ENCODE peak calls at places on chromosomes 2 and 18, in six cellular contexts. One of them, this sample, is unnamed.

GRCh38 chr18:67278984-67279383 is 237.5 kb downstream of the DSEL start:
- DNase-seq in A549: no peak
- DNase-seq in AG04449: no peak
- DNase-seq in hepatocyte: no peak
- DNase-seq in HCT116: no peak
- DNase-seq in adipocyte: no peak
- DNase-seq in this sample: no peak

GRCh38 chr2:47198985-47199451 is 43.9 kb upstream of the STPG4 start:
- DNase-seq in AG04449: peak
- DNase-seq in adipocyte: peak
- DNase-seq in HCT116: no peak
- DNase-seq in hepatocyte: no peak
- DNase-seq in A549: no peak
- DNase-seq in this sample: peak

GRCh38 chr2:130744287-130745117 is 10.8 kb upstream of the AMER3 start:
- DNase-seq in A549: no peak
- DNase-seq in HCT116: no peak
- DNase-seq in hepatocyte: peak
- DNase-seq in adipocyte: no peak
- DNase-seq in AG04449: no peak
- DNase-seq in this sample: no peak

GRCh38 chr2:238170386-238171071 is 11.8 kb downstream of the ERFE start:
- DNase-seq in A549: no peak
- DNase-seq in adipocyte: no peak
- DNase-seq in hepatocyte: no peak
- DNase-seq in HCT116: no peak
- DNase-seq in AG04449: no peak
- DNase-seq in this sample: no peak

GRCh38 chr2:177265386-177265690 is 811 bp upstream of the NFE2L2 start:
- DNase-seq in hepatocyte: no peak
- DNase-seq in AG04449: no peak
- DNase-seq in adipocyte: peak
- DNase-seq in A549: no peak
- DNase-seq in HCT116: no peak
- DNase-seq in this sample: no peak

GRCh38 chr18:69127844-69128486 is 272.7 kb upstream of the DOK6 start:
- DNase-seq in hepatocyte: no peak
- DNase-seq in HCT116: no peak
- DNase-seq in adipocyte: peak
- DNase-seq in A549: no peak
- DNase-seq in AG04449: no peak
- DNase-seq in this sample: no peak

GRCh38 chr2:223486741-223487140 is 115.4 kb downstream of the SCG2 start:
- DNase-seq in AG04449: no peak
- DNase-seq in adipocyte: no peak
- DNase-seq in HCT116: no peak
- DNase-seq in hepatocyte: no peak
- DNase-seq in A549: no peak
- DNase-seq in this sample: no peak

GRCh38 chr2:9273496-9273895 is 66.9 kb downstream of the ASAP2 start:
- DNase-seq in HCT116: no peak
- DNase-seq in AG04449: no peak
- DNase-seq in A549: no peak
- DNase-seq in adipocyte: no peak
- DNase-seq in hepatocyte: no peak
- DNase-seq in this sample: no peak

GRCh38 chr2:8872821-8873432 is 35.5 kb upstream of the KIDINS220 start:
- DNase-seq in adipocyte: peak
- DNase-seq in hepatocyte: peak
- DNase-seq in A549: peak
- DNase-seq in AG04449: peak
- DNase-seq in HCT116: peak
- DNase-seq in this sample: peak

GRCh38 chr2:188293601-188294482 is 2.2 kb downstream of the GULP1 start:
- DNase-seq in hepatocyte: peak
- DNase-seq in adipocyte: peak
- DNase-seq in HCT116: peak
- DNase-seq in AG04449: no peak
- DNase-seq in A549: peak
- DNase-seq in this sample: peak
- H3K4me3 ChIP-seq in hepatocyte: peak
- H3K4me3 ChIP-seq in adipocyte: peak
- H3K4me3 ChIP-seq in HCT116: peak
- H3K4me3 ChIP-seq in AG04449: peak
- H3K4me3 ChIP-seq in A549: peak
- H3K4me3 ChIP-seq in this sample: peak

DNA sequence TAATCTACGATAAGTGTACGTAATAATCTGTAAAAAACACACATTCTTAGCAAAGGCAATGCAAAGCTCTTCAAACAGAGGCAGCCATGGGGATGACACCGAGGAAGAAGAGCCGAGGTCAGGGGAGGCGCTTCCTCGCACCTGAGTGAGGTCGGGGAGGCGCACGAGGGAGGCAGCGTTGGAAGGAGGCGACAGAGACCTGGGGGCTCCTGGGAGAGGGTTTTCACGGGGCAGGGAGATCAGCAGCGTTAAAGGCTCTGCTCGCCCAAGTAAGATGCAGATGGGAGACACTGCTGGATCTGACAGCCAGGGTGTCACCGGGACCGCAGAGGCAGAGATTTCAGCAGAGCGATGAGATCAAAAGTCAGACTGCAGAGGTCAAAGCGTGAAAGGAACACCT is 143.1 kb downstream of the L3MBTL4 start:
- DNase-seq in AG04449: no peak
- DNase-seq in HCT116: no peak
- DNase-seq in hepatocyte: no peak
- DNase-seq in adipocyte: no peak
- DNase-seq in A549: no peak
- DNase-seq in this sample: no peak
- H3K4me3 ChIP-seq in AG04449: no peak
- H3K4me3 ChIP-seq in HCT116: no peak
- H3K4me3 ChIP-seq in hepatocyte: no peak
- H3K4me3 ChIP-seq in adipocyte: no peak
- H3K4me3 ChIP-seq in A549: no peak
- H3K4me3 ChIP-seq in this sample: no peak

GRCh38 chr18:62610509-62611394 is 87.9 kb downstream of the ZCCHC2 start:
- DNase-seq in HCT116: no peak
- DNase-seq in hepatocyte: no peak
- DNase-seq in AG04449: no peak
- DNase-seq in adipocyte: no peak
- DNase-seq in A549: no peak
- DNase-seq in this sample: no peak
- H3K4me3 ChIP-seq in HCT116: no peak
- H3K4me3 ChIP-seq in hepatocyte: no peak
- H3K4me3 ChIP-seq in AG04449: no peak
- H3K4me3 ChIP-seq in adipocyte: peak
- H3K4me3 ChIP-seq in A549: no peak
- H3K4me3 ChIP-seq in this sample: peak

DNA sequence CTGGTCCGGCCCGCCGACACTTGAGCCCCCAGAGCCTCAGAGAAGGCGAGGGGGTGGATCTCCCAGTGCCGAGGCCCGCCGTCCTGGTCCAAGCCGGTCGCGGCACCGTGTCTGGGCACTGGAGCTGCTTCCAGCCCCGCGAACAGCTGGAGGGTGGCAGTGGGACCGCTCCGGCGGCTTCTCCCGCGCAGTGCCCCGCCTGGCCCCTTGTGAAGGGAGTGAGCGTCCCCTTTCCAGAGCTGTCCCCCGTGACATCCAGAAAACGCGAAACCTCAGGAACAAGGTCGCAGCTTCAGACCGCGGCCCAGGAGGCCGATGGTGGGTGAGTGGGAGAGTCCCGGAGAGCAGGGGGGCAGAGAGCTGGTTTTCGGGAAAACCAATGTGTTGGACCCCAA is 579 bp upstream of the EMX1 start:
- DNase-seq in HCT116: no peak
- DNase-seq in AG04449: no peak
- DNase-seq in adipocyte: no peak
- DNase-seq in hepatocyte: no peak
- DNase-seq in A549: no peak
- DNase-seq in this sample: no peak
- H3K4me3 ChIP-seq in HCT116: peak
- H3K4me3 ChIP-seq in AG04449: no peak
- H3K4me3 ChIP-seq in adipocyte: no peak
- H3K4me3 ChIP-seq in hepatocyte: peak
- H3K4me3 ChIP-seq in A549: peak
- H3K4me3 ChIP-seq in this sample: no peak

GRCh38 chr2:202378001-202378400 is 1.9 kb downstream of the BMPR2 start:
- DNase-seq in A549: no peak
- DNase-seq in hepatocyte: no peak
- DNase-seq in adipocyte: peak
- DNase-seq in AG04449: no peak
- DNase-seq in HCT116: no peak
- DNase-seq in this sample: no peak
- H3K4me3 ChIP-seq in A549: peak
- H3K4me3 ChIP-seq in hepatocyte: peak
- H3K4me3 ChIP-seq in adipocyte: peak
- H3K4me3 ChIP-seq in AG04449: peak
- H3K4me3 ChIP-seq in HCT116: peak
- H3K4me3 ChIP-seq in this sample: peak

GRCh38 chr2:174670446-174670845 is 72.8 kb upstream of the WIPF1 start:
- DNase-seq in HCT116: no peak
- DNase-seq in A549: no peak
- DNase-seq in hepatocyte: no peak
- DNase-seq in adipocyte: no peak
- DNase-seq in AG04449: no peak
- DNase-seq in this sample: no peak
- H3K4me3 ChIP-seq in HCT116: no peak
- H3K4me3 ChIP-seq in A549: no peak
- H3K4me3 ChIP-seq in hepatocyte: no peak
- H3K4me3 ChIP-seq in adipocyte: no peak
- H3K4me3 ChIP-seq in AG04449: no peak
- H3K4me3 ChIP-seq in this sample: no peak

GRCh38 chr2:127103243-127104165 is 3.5 kb downstream of the BIN1 start:
- DNase-seq in HCT116: no peak
- DNase-seq in adipocyte: no peak
- DNase-seq in hepatocyte: peak
- DNase-seq in AG04449: no peak
- DNase-seq in A549: no peak
- DNase-seq in this sample: no peak

GRCh38 chr2:127104166-127104660 is 2.7 kb downstream of the BIN1 start:
- DNase-seq in HCT116: no peak
- DNase-seq in adipocyte: no peak
- DNase-seq in A549: no peak
- DNase-seq in AG04449: no peak
- DNase-seq in hepatocyte: no peak
- DNase-seq in this sample: no peak

GRCh38 chr2:127101756-127102463 is 5.0 kb downstream of the BIN1 start:
- DNase-seq in hepatocyte: no peak
- DNase-seq in HCT116: no peak
- DNase-seq in A549: no peak
- DNase-seq in AG04449: no peak
- DNase-seq in adipocyte: no peak
- DNase-seq in this sample: no peak

GRCh38 chr2:127101048-127101611 is 5.8 kb downstream of the BIN1 start:
- DNase-seq in hepatocyte: no peak
- DNase-seq in adipocyte: no peak
- DNase-seq in HCT116: no peak
- DNase-seq in AG04449: no peak
- DNase-seq in A549: no peak
- DNase-seq in this sample: no peak

GRCh38 chr2:127102464-127103242 is 4.3 kb downstream of the BIN1 start:
- DNase-seq in AG04449: no peak
- DNase-seq in A549: no peak
- DNase-seq in adipocyte: no peak
- DNase-seq in HCT116: no peak
- DNase-seq in hepatocyte: no peak
- DNase-seq in this sample: no peak
- H3K4me3 ChIP-seq in AG04449: no peak
- H3K4me3 ChIP-seq in A549: no peak
- H3K4me3 ChIP-seq in adipocyte: no peak
- H3K4me3 ChIP-seq in HCT116: no peak
- H3K4me3 ChIP-seq in hepatocyte: no peak
- H3K4me3 ChIP-seq in this sample: no peak

GRCh38 chr2:233258211-233258610 is 6.7 kb downstream of the ATG16L1 start:
- DNase-seq in AG04449: no peak
- DNase-seq in adipocyte: no peak
- DNase-seq in HCT116: no peak
- DNase-seq in A549: no peak
- DNase-seq in hepatocyte: no peak
- DNase-seq in this sample: no peak

GRCh38 chr2:233252227-233252626 is 754 bp downstream of the ATG16L1 start:
- DNase-seq in HCT116: no peak
- DNase-seq in AG04449: no peak
- DNase-seq in hepatocyte: no peak
- DNase-seq in A549: no peak
- DNase-seq in adipocyte: peak
- DNase-seq in this sample: no peak

GRCh38 chr2:233251306-233252116 is at the start of gene ATG16L1:
- DNase-seq in HCT116: peak
- DNase-seq in AG04449: peak
- DNase-seq in adipocyte: peak
- DNase-seq in hepatocyte: peak
- DNase-seq in A549: peak
- DNase-seq in this sample: peak

GRCh38 chr2:233256048-233256447 is 4.6 kb downstream of the ATG16L1 start:
- DNase-seq in adipocyte: no peak
- DNase-seq in AG04449: no peak
- DNase-seq in hepatocyte: no peak
- DNase-seq in HCT116: no peak
- DNase-seq in A549: no peak
- DNase-seq in this sample: no peak

DNA sequence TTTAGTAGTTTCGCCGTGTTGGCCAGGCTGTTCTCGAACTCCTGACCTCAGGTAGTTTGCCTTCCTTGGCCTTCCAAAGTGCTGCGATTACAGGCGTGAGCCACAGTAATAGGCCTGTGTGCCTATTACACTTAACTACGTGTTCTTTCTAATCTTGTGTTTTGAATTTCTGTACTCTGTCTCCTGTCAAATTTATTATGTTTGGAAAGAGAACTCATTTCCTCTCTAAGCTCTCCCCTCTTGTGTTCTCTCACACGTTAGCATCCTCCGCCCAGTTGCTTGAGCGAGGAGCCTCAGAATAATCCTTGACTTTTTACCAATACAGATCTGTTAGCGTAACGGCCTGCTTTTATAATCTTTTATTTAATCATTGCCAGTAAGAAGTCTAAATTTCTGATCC is 3.7 kb downstream of the ATG16L1 start:
- DNase-seq in A549: no peak
- DNase-seq in HCT116: no peak
- DNase-seq in adipocyte: no peak
- DNase-seq in AG04449: no peak
- DNase-seq in hepatocyte: no peak
- DNase-seq in this sample: no peak
- H3K4me3 ChIP-seq in A549: no peak
- H3K4me3 ChIP-seq in HCT116: no peak
- H3K4me3 ChIP-seq in adipocyte: no peak
- H3K4me3 ChIP-seq in AG04449: no peak
- H3K4me3 ChIP-seq in hepatocyte: no peak
- H3K4me3 ChIP-seq in this sample: no peak

This sample was measured in skeletal muscle cell.